ENCODE peak calls at places on chromosomes 7 and 10, in four cellular contexts. W is GM12878, A is tibial artery, L is cardiac fibroblast. E is an unnamed sample.

GRCh38 chr10:97779975-97780374 is 8.2 kb upstream of the SFRP5 start:
- DNase-seq in W (no peak), A (no peak), L (no peak), E (no peak)

GRCh38 chr10:123011987-123012386 is 3.2 kb downstream of the ACADSB start:
- DNase-seq in W (no peak), A (no peak), L (peak), E (peak)

GRCh38 chr10:15346440-15347141 is 24.5 kb downstream of the FAM171A1 start:
- DNase-seq in W (no peak), A (no peak), L (peak), E (peak)

GRCh38 chr7:44541-44896 is 147.9 kb upstream of the FAM20C start:
- DNase-seq in W (no peak), A (no peak), L (no peak), E (no peak)

GRCh38 chr7:157828881-157829280 is 492.1 kb downstream of the DNAJB6 start:
- DNase-seq in W (no peak), A (no peak), L (no peak), E (no peak)

GRCh38 chr10:30000802-30001571 is 58.4 kb downstream of the JCAD start:
- DNase-seq in W (no peak), A (peak), L (peak), E (peak)

GRCh38 chr10:76297787-76298281 is 866.4 kb downstream of the LRMDA start:
- DNase-seq in W (no peak), A (no peak), L (no peak), E (no peak)

GRCh38 chr10:121362026-121362425 is 236.2 kb downstream of the FGFR2 start:
- DNase-seq in W (no peak), A (no peak), L (no peak), E (no peak)

GRCh38 chr7:80186721-80187120 is 52.1 kb downstream of the GNAI1 start:
- DNase-seq in W (no peak), A (no peak), L (no peak), E (no peak)

GRCh38 chr7:45156516-45157272 is 897 bp upstream of the RAMP3 start:
- DNase-seq in W (no peak), A (no peak), L (no peak), E (no peak)

GRCh38 chr10:12650122-12650521 is 300.8 kb downstream of the CAMK1D start:
- DNase-seq in W (no peak), A (no peak), L (no peak), E (no peak)

GRCh38 chr7:30240401-30240800 is 44.0 kb upstream of the ZNRF2 start:
- DNase-seq in W (no peak), A (no peak), L (peak), E (no peak)

GRCh38 chr7:55533050-55533728 is 39.1 kb downstream of the VOPP1 start:
- DNase-seq in W (peak), A (no peak), L (no peak), E (no peak)

GRCh38 chr10:105241254-105241653 is 600.2 kb downstream of the SORCS3 start:
- DNase-seq in W (no peak), A (no peak), L (no peak), E (no peak)

GRCh38 chr7:108002726-108003590 is at the start of gene LAMB1:
- DNase-seq in W (no peak), A (peak), L (peak), E (peak)

GRCh38 chr10:101478956-101479355 is 109.1 kb downstream of the POLL start:
- DNase-seq in W (no peak), A (no peak), L (no peak), E (no peak)

GRCh38 chr10:110327262-110327914 is 22.7 kb upstream of the SMNDC1 start:
- DNase-seq in W (no peak), A (no peak), L (no peak), E (no peak)

GRCh38 chr10:3486346-3487065 is 298.5 kb downstream of the KLF6 start:
- DNase-seq in W (no peak), A (no peak), L (no peak), E (peak)

GRCh38 chr10:3496138-3496537 is 288.9 kb downstream of the KLF6 start:
- DNase-seq in W (no peak), A (no peak), L (no peak), E (no peak)

GRCh38 chr10:86684305-86684704 is 16.0 kb downstream of the LDB3 start:
- DNase-seq in W (no peak), A (peak), L (peak), E (peak)

DNA sequence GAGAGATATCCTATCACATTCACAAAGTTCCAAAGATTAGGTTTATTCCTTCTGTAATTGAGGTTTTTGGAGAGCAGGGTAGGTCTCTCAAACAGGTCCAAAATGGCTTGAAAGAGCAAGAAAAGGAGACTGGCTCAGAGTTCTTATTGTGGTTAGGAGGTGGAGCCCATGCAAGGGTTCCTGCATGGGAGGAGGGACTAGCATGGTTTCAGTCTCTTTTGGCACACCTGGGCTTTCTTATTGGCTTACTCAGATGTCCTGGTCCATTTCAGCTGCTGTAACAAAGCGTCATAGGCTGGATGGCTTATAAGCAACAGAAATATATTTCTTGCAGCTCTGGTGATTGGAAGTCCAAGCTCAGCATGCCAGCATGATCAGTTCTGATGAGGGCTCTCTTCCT is 493.1 kb downstream of the REEP3 start:
- DNase-seq in W (no peak), A (no peak), L (no peak), E (no peak)
- TF ChIP-seq CTCF in W (no peak), A (no peak), L (no peak), E (no peak)

DNA sequence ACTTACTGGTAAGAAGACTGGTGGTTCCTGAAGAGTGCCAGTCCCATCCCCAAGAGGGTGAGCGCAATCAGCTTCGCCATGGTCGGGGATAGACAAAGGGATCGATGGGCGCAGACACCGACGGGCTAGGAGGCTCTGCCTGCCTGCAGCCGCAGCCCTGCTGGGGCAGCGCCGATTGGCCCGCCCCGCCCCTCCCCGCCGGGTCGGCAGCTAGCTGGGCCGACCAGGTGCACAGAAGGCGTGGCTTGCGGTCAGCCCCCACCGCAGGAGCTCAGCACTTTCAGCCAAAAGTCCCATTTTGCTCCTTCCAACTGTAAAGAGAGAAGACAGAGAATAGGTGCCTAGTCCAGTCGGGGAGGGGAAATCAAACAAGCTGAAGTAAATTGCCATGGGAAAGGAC is at the start of gene PON1:
- DNase-seq in W (no peak), A (no peak), L (no peak), E (no peak)
- H3K4me3 ChIP-seq in W (peak), A (no peak), L (no peak), E (no peak)

DNA sequence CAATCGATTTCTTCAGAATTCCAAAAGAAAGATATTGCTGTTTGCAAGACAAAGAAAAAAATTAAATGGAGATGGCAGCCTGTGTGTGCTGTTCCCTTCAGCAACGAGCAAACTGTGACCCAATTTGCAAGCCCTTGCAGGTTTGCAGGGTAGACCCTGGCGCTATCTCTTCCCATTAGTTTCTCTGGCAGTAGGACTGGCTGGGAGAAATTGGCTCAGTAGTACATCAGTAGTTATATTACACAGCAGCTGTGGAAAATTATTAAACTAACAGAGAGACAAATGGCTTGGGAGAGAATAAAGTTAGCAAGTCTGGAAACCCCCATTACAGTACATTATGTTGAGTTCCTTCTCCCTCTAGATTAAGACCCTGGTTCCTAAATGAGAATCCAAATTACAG is 116.4 kb upstream of the ITGB1 start:
- DNase-seq in W (no peak), A (no peak), L (peak), E (peak)
- TF ChIP-seq CTCF in W (no peak), A (no peak), L (no peak), E (no peak)

GRCh38 chr10:126253613-126254002 is 134.7 kb downstream of the ADAM12 start:
- DNase-seq in W (no peak), A (no peak), L (no peak), E (no peak)
- H3K4me3 ChIP-seq in W (no peak), A (no peak), L (no peak), E (no peak)

GRCh38 chr7:23277359-23277989 is 21.7 kb upstream of the MALSU1 start:
- DNase-seq in W (peak), A (no peak), L (peak), E (peak)
- TF ChIP-seq CTCF in W (peak), A (peak), L (peak), E (peak)

DNA sequence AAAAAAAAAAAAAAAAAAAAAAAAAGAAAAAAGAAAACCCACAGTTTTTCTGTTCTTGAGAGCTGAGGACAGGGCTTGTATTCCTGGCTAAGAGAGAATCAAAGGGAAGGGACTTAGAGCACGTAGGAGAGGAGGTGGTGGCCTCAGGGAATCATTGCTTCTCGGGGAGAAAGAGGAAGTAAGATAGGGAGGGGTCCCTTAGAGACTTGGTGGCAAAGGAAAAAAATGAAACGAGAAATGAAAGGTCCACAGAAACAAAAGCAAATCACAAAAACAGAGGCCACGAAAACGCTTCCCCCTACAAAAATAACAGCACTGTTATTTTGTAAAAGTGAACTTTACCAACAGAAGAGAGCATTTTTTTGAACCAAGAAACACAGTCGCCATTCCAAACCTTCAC is 323.1 kb upstream of the GALNT17 start:
- DNase-seq in W (no peak), A (no peak), L (no peak), E (no peak)
- H3K4me3 ChIP-seq in W (no peak), A (no peak), L (no peak), E (no peak)

E was measured in fibroblast of the aortic adventitia.